ENCODE peak calls at places on chromosomes 4 and X, in six cellular contexts. One of them, this sample, is unnamed.

GRCh38 chr4:17613761-17614415 is 553 bp upstream of the MED28 start:
- DNase-seq in memory B cell: peak; percentile 44
- DNase-seq in adipocyte: peak; percentile 86
- DNase-seq in immature natural killer cell: no peak
- DNase-seq in globus pallidus: no peak
- DNase-seq in head of caudate nucleus: no peak
- DNase-seq in this sample: peak; percentile 31

GRCh38 chr4:6644792-6645530 is 4.5 kb downstream of the MRFAP1 start:
- DNase-seq in memory B cell: no peak
- DNase-seq in adipocyte: no peak
- DNase-seq in immature natural killer cell: no peak
- DNase-seq in globus pallidus: no peak
- DNase-seq in head of caudate nucleus: no peak
- DNase-seq in this sample: no peak

GRCh38 chrX:55057691-55058249 is 17.1 kb upstream of the PAGE2B start:
- DNase-seq in memory B cell: peak; percentile 24
- DNase-seq in adipocyte: peak; percentile 59
- DNase-seq in immature natural killer cell: peak; percentile 44
- DNase-seq in globus pallidus: peak; percentile 40
- DNase-seq in head of caudate nucleus: peak; percentile 19
- DNase-seq in this sample: peak; percentile 9

GRCh38 chr4:30821891-30822612 is 101.9 kb downstream of the PCDH7 start:
- DNase-seq in memory B cell: no peak
- DNase-seq in adipocyte: peak; percentile 51
- DNase-seq in immature natural killer cell: no peak
- DNase-seq in globus pallidus: no peak
- DNase-seq in head of caudate nucleus: no peak
- DNase-seq in this sample: no peak

GRCh38 chrX:86195343-86195742 is 47.1 kb downstream of the DACH2 start:
- DNase-seq in memory B cell: no peak
- DNase-seq in adipocyte: no peak
- DNase-seq in immature natural killer cell: no peak
- DNase-seq in globus pallidus: no peak
- DNase-seq in head of caudate nucleus: no peak
- DNase-seq in this sample: no peak

GRCh38 chr4:14168919-14169318 is 541.4 kb upstream of the BOD1L1 start:
- DNase-seq in memory B cell: no peak
- DNase-seq in adipocyte: peak; percentile 63
- DNase-seq in immature natural killer cell: no peak
- DNase-seq in globus pallidus: no peak
- DNase-seq in head of caudate nucleus: no peak
- DNase-seq in this sample: peak; percentile 43

GRCh38 chrX:51837926-51838325 is 55.5 kb upstream of the MAGED1 start:
- DNase-seq in memory B cell: no peak
- DNase-seq in adipocyte: peak; percentile 15
- DNase-seq in immature natural killer cell: no peak
- DNase-seq in globus pallidus: peak; percentile 14
- DNase-seq in head of caudate nucleus: peak; percentile 10
- DNase-seq in this sample: peak; percentile 43

GRCh38 chrX:102964941-102965340 is 27.9 kb downstream of the RAB40AL start:
- DNase-seq in memory B cell: no peak
- DNase-seq in adipocyte: no peak
- DNase-seq in immature natural killer cell: no peak
- DNase-seq in globus pallidus: no peak
- DNase-seq in head of caudate nucleus: no peak
- DNase-seq in this sample: no peak

GRCh38 chr4:179114615-179115014 is 1672.4 kb upstream of the AGA start:
- DNase-seq in memory B cell: no peak
- DNase-seq in adipocyte: no peak
- DNase-seq in immature natural killer cell: no peak
- DNase-seq in globus pallidus: no peak
- DNase-seq in head of caudate nucleus: no peak
- DNase-seq in this sample: no peak

GRCh38 chr4:91592125-91592524 is 711.6 kb upstream of the GRID2 start:
- DNase-seq in memory B cell: no peak
- DNase-seq in adipocyte: no peak
- DNase-seq in immature natural killer cell: no peak
- DNase-seq in globus pallidus: no peak
- DNase-seq in head of caudate nucleus: no peak
- DNase-seq in this sample: no peak

GRCh38 chrX:703466-704210 is 73.0 kb downstream of the SHOX start:
- DNase-seq in memory B cell: no peak
- DNase-seq in adipocyte: peak; percentile 1
- DNase-seq in immature natural killer cell: no peak
- DNase-seq in globus pallidus: no peak
- DNase-seq in head of caudate nucleus: no peak
- DNase-seq in this sample: no peak

GRCh38 chr4:154406022-154406835 is 85.4 kb downstream of the DCHS2 start:
- DNase-seq in memory B cell: no peak
- DNase-seq in adipocyte: no peak
- DNase-seq in immature natural killer cell: no peak
- DNase-seq in globus pallidus: peak; percentile 12
- DNase-seq in head of caudate nucleus: no peak
- DNase-seq in this sample: no peak